ENCODE peak calls at places on chromosomes 3 and 15, in four cellular contexts. R is ELR, U is caudate nucleus, Z is HTR-8/SVneo. T is an unnamed sample.

GRCh38 chr3:52688266-52688665 is 2.4 kb downstream of the GNL3 start:
- DNase-seq in R (no peak), U (no peak), Z (no peak), T (no peak)

GRCh38 chr15:75727851-75728715 is 15.4 kb upstream of the CSPG4 start:
- DNase-seq in R (peak), U (no peak), Z (peak), T (no peak)

GRCh38 chr3:3134750-3135448 is 8.2 kb downstream of the TRNT1 start:
- DNase-seq in R (no peak), U (peak), Z (no peak), T (no peak)

GRCh38 chr15:67922971-67923646 is 83.3 kb upstream of the RNU6-1 start:
- DNase-seq in R (no peak), U (no peak), Z (no peak), T (no peak)

GRCh38 chr15:31792611-31793199 is 237.6 kb upstream of the CHRNA7 start:
- DNase-seq in R (no peak), U (no peak), Z (no peak), T (no peak)

GRCh38 chr3:195905970-195906864 is 2.1 kb downstream of the TNK2 start:
- DNase-seq in R (peak), U (no peak), Z (no peak), T (no peak)

GRCh38 chr15:88605507-88606436 is 15.4 kb upstream of the AEN start:
- DNase-seq in R (peak), U (no peak), Z (no peak), T (no peak)

GRCh38 chr3:119352863-119353527 is 58.8 kb downstream of the ARHGAP31 start:
- DNase-seq in R (peak), U (no peak), Z (peak), T (no peak)

GRCh38 chr15:68325721-68326120 is 48.2 kb downstream of the FEM1B start:
- DNase-seq in R (no peak), U (no peak), Z (no peak), T (no peak)

GRCh38 chr3:73451276-73451973 is 173.3 kb downstream of the PDZRN3 start:
- DNase-seq in R (no peak), U (no peak), Z (no peak), T (no peak)

GRCh38 chr3:24137958-24138875 is 193.1 kb downstream of the NR1D2 start:
- DNase-seq in R (no peak), U (no peak), Z (no peak), T (no peak)